ENCODE peak calls at places on chromosomes 2 and 18, in eight cellular contexts. Q, S, W, K, A, R, L and E are unnamed samples.

GRCh38 chr2:158968396-158969161 is at the start of gene TANC1:
- DNase-seq in W (peak), A (peak), S (peak), R (peak), Q (peak), K (peak), L (peak), E (peak)

GRCh38 chr2:62944362-62944761 is 106.3 kb upstream of the OTX1 start:
- DNase-seq in W (no peak), L (no peak), R (no peak), S (no peak), K (no peak), A (no peak), Q (no peak), E (no peak)

GRCh38 chr2:239747274-239747673 is 277.9 kb downstream of the NDUFA10 start:
- DNase-seq in W (no peak), K (no peak), L (no peak), Q (no peak), S (no peak), A (no peak), R (peak), E (no peak)

GRCh38 chr2:28401411-28401810 is 8.8 kb downstream of the FOSL2 start:
- DNase-seq in S (no peak), R (no peak), A (no peak), K (no peak), Q (peak), L (no peak), W (no peak), E (no peak)

GRCh38 chr2:30371772-30372373 is 75.2 kb upstream of the LCLAT1 start:
- DNase-seq in A (no peak), S (no peak), W (no peak), Q (no peak), K (no peak), L (no peak), R (no peak), E (no peak)

GRCh38 chr2:95359501-95359930 is 43.0 kb upstream of the FAHD2A start:
- DNase-seq in Q (no peak), R (peak), L (no peak), K (peak), S (no peak), W (no peak), A (no peak), E (no peak)

GRCh38 chr2:161102770-161103450 is 57.3 kb upstream of the TANK start:
- DNase-seq in Q (no peak), S (no peak), L (no peak), W (no peak), A (no peak), R (no peak), K (no peak), E (peak)

GRCh38 chr2:20396356-20397000 is 45.8 kb upstream of the PUM2 start:
- DNase-seq in K (no peak), Q (no peak), R (no peak), L (no peak), W (no peak), A (no peak), S (no peak), E (no peak)

GRCh38 chr2:151361674-151362380 is 4.4 kb downstream of the TNFAIP6 start:
- DNase-seq in Q (peak), W (no peak), S (no peak), K (no peak), R (no peak), L (no peak), A (no peak), E (peak)

GRCh38 chr18:3995476-3996102 is 459.5 kb downstream of the DLGAP1 start:
- DNase-seq in Q (peak), A (no peak), K (peak), R (no peak), W (no peak), L (peak), S (peak), E (peak)

GRCh38 chr18:13270279-13270911 is 51.8 kb downstream of the LDLRAD4 start:
- DNase-seq in Q (no peak), K (no peak), A (no peak), W (no peak), S (no peak), R (no peak), L (no peak), E (no peak)

GRCh38 chr2:137050949-137051348 is 285.6 kb downstream of the THSD7B start:
- DNase-seq in W (no peak), L (no peak), A (no peak), Q (peak), K (no peak), S (no peak), R (no peak), E (peak)

GRCh38 chr2:63364866-63365265 is 223.4 kb downstream of the WDPCP start:
- DNase-seq in S (no peak), Q (no peak), W (no peak), A (no peak), K (no peak), R (no peak), L (no peak), E (no peak)

GRCh38 chr2:100882645-100883613 is 63.0 kb downstream of the NPAS2 start:
- DNase-seq in L (no peak), R (no peak), Q (peak), A (no peak), S (no peak), K (peak), W (no peak), E (no peak)